ENCODE peak calls at places on chromosomes 1 and 21, in eight cellular contexts. M, W, A, B, X, T, Z and G are unnamed samples.

GRCh38 chr1:110243581-110243980 is 33.5 kb downstream of the KCNC4 start:
- DNase-seq in A (no peak), Z (no peak), M (no peak), X (no peak), T (no peak), B (no peak), W (no peak), G (no peak)

GRCh38 chr1:16677552-16678423 is 11.0 kb upstream of the RNU1-3 start:
- DNase-seq in B (no peak), W (peak), X (peak), T (no peak), M (peak), Z (peak), A (no peak), G (peak)

GRCh38 chr21:32356874-32357395 is 35.9 kb downstream of the URB1 start:
- DNase-seq in M (no peak), W (no peak), X (no peak), Z (no peak), B (no peak), T (no peak), A (no peak), G (no peak)

GRCh38 chr1:167088746-167089417 is 1.3 kb downstream of the GPA33 start:
- DNase-seq in Z (no peak), X (no peak), B (no peak), A (no peak), T (no peak), M (no peak), W (no peak), G (no peak)

GRCh38 chr1:11285883-11286734 is 13.1 kb downstream of the UBIAD1 start:
- DNase-seq in B (no peak), W (peak), T (no peak), M (peak), X (no peak), Z (peak), A (no peak), G (no peak)

GRCh38 chr21:28124541-28124940 is 868.1 kb downstream of the LTN1 start:
- DNase-seq in A (no peak), M (no peak), B (no peak), W (no peak), X (no peak), T (no peak), Z (no peak), G (no peak)

GRCh38 chr1:214899908-214900470 is 182.5 kb upstream of the KCNK2 start:
- DNase-seq in M (no peak), T (no peak), A (no peak), Z (peak), W (peak), B (no peak), X (no peak), G (no peak)

GRCh38 chr1:235799264-235799663 is 67.4 kb downstream of the LYST start:
- DNase-seq in Z (no peak), X (no peak), B (no peak), T (no peak), M (no peak), W (no peak), A (no peak), G (no peak)

GRCh38 chr1:35120458-35121133 is 41.4 kb downstream of the ZMYM1 start:
- DNase-seq in A (no peak), M (no peak), Z (peak), W (peak), B (no peak), T (no peak), X (peak), G (peak)

GRCh38 chr1:240803151-240803550 is 191.2 kb upstream of the GREM2 start:
- DNase-seq in A (no peak), T (no peak), M (no peak), B (no peak), X (no peak), W (peak), Z (peak), G (no peak)

GRCh38 chr1:183590225-183591191 is at the start of gene NCF2:
- DNase-seq in M (peak), X (no peak), Z (peak), W (peak), B (no peak), A (no peak), T (peak), G (no peak)

GRCh38 chr1:32345289-32345827 is 9.3 kb upstream of the MARCKSL1 start:
- DNase-seq in M (no peak), W (no peak), B (no peak), Z (peak), A (no peak), X (peak), T (no peak), G (no peak)

GRCh38 chr21:17777321-17777720 is 41.8 kb downstream of the C21orf91 start:
- DNase-seq in B (no peak), M (no peak), X (no peak), A (no peak), T (no peak), W (no peak), Z (no peak), G (no peak)

GRCh38 chr1:177872563-177872900 is 97.3 kb downstream of the SEC16B start:
- DNase-seq in T (no peak), W (no peak), A (no peak), X (no peak), M (no peak), B (no peak), Z (no peak), G (no peak)

GRCh38 chr1:2633936-2634491 is 1.2 kb upstream of the MMEL1 start:
- DNase-seq in Z (no peak), T (no peak), B (no peak), M (no peak), A (no peak), W (no peak), X (no peak), G (no peak)

GRCh38 chr1:223216482-223217205 is 73.6 kb upstream of the TLR5 start:
- DNase-seq in A (no peak), W (no peak), M (no peak), T (no peak), B (no peak), X (no peak), Z (no peak), G (no peak)

GRCh38 chr1:170562644-170563338 is 30.8 kb downstream of the GORAB start:
- DNase-seq in M (no peak), X (no peak), A (peak), Z (peak), W (peak), T (peak), B (no peak), G (no peak)
- H3K4me3 ChIP-seq in M (no peak), X (no peak), A (peak), Z (no peak), W (peak), T (no peak), B (no peak), G (no peak)

DNA sequence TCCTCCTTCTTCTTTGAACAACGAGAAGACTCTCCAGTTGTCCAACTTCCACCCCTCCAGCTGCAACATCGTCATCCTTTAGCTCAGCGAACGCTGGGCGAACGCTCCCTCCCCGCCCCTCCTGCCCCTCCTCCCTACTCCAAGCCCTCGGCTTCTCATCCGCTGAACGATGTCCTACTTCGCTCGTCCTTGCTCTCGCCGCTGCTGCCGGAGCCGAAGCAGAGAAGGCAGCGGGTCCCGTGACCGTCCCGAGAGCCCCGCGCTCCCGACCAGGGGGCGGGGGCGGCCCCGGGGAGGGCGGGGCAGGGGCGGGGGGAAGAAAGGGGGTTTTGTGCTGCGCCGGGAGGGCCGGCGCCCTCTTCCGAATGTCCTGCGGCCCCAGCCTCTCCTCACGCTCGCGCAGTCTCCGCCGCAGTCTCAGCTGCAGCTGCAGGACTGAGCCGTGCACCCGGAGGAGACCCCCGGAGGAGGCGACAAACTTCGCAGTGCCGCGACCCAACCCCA is at the start of gene BCAN:
- DNase-seq in W (peak), B (no peak), A (no peak), Z (peak), M (no peak), X (no peak), T (peak), G (no peak)
- H3K4me3 ChIP-seq in W (no peak), B (peak), A (peak), Z (peak), M (no peak), X (no peak), T (peak), G (peak)

GRCh38 chr21:39025198-39025597 is 158.1 kb downstream of the PSMG1 start:
- DNase-seq in A (no peak), W (no peak), Z (no peak), T (no peak), B (no peak), X (no peak), M (no peak), G (no peak)

GRCh38 chr21:39024538-39024937 is 158.7 kb downstream of the PSMG1 start:
- DNase-seq in B (no peak), A (no peak), Z (no peak), W (no peak), M (no peak), X (no peak), T (no peak), G (no peak)

GRCh38 chr21:39022035-39022900 is 161.0 kb downstream of the PSMG1 start:
- DNase-seq in A (no peak), B (no peak), Z (no peak), M (no peak), W (no peak), X (no peak), T (no peak), G (no peak)

GRCh38 chr21:39021475-39021832 is 161.8 kb downstream of the PSMG1 start:
- DNase-seq in X (no peak), T (no peak), W (no peak), B (no peak), M (no peak), Z (no peak), A (no peak), G (no peak)

DNA sequence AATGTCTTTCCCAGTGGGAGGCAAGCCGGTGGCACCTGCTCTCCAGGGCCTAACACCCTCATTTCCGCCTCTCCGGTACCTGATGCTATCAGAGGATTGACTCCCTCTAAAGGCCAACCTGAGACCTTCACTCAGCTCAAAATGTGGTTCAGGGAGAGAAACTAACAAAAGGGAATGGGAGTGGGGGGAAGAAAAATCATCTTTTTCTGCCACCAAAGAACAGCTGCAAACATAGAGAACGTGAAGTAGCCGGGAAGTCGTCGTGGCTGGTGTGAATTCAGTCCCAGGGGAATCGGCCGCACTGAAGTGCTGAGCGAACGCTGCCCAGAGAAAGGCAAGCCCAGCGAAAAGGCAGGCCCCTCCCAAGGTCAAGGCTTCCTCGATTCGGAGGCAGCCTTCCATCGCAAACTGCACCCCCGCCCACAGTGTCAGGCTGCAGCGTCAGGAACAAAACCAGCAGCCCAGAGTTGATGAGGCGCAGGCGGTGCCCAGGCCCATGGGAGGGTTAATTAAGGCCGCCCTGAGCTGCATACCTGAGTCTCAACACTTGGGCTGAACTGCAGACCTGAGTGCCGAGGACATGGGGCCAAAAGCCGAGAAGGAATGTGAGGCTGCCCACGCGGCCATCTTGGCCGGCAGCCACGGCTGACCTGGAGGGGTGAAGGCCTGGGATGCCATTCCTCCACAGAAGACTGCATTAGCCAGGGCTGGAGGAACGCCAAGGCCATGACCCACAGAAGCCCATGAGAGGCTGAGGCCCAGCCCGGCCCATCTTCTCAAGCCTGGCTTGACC is 160.2 kb downstream of the PSMG1 start:
- DNase-seq in M (peak), Z (peak), W (peak), A (peak), B (no peak), X (no peak), T (peak), G (no peak)
- H3K4me3 ChIP-seq in M (no peak), Z (no peak), W (no peak), A (peak), B (no peak), X (no peak), T (no peak), G (no peak)

GRCh38 chr1:201650608-201650933 is 111.6 kb downstream of the NAV1 start:
- DNase-seq in W (no peak), X (no peak), B (no peak), M (no peak), Z (no peak), T (no peak), A (no peak), G (no peak)

GRCh38 chr1:201647722-201648065 is 108.8 kb downstream of the NAV1 start:
- DNase-seq in Z (no peak), B (no peak), X (no peak), T (no peak), A (no peak), M (no peak), W (no peak), G (no peak)

GRCh38 chr1:201649776-201650607 is 111.1 kb downstream of the NAV1 start:
- DNase-seq in T (peak), A (peak), W (peak), M (no peak), Z (peak), X (no peak), B (no peak), G (peak)

GRCh38 chr1:201648066-201648910 is 109.4 kb downstream of the NAV1 start:
- DNase-seq in M (no peak), A (no peak), T (peak), X (no peak), B (no peak), W (peak), Z (peak), G (no peak)

GRCh38 chr1:201648911-201649775 is 110.2 kb downstream of the NAV1 start:
- DNase-seq in X (no peak), B (no peak), Z (peak), A (no peak), W (peak), T (peak), M (no peak), G (no peak)
- H3K4me3 ChIP-seq in X (no peak), B (no peak), Z (peak), A (peak), W (peak), T (peak), M (no peak), G (peak)

GRCh38 chr1:84402060-84402459 is 3.8 kb downstream of the DNASE2B start:
- DNase-seq in A (no peak), X (no peak), B (no peak), M (no peak), W (peak), Z (no peak), T (no peak), G (no peak)

GRCh38 chr1:84402501-84402900 is 4.2 kb downstream of the DNASE2B start:
- DNase-seq in T (no peak), Z (no peak), X (no peak), W (no peak), A (no peak), B (no peak), M (no peak), G (no peak)

GRCh38 chr1:84406209-84406917 is 8.1 kb downstream of the DNASE2B start:
- DNase-seq in Z (peak), X (no peak), B (no peak), A (no peak), M (no peak), W (peak), T (no peak), G (no peak)

GRCh38 chr1:84401156-84401555 is 2.9 kb downstream of the DNASE2B start:
- DNase-seq in W (no peak), T (no peak), X (no peak), M (no peak), Z (no peak), B (no peak), A (no peak), G (no peak)

DNA sequence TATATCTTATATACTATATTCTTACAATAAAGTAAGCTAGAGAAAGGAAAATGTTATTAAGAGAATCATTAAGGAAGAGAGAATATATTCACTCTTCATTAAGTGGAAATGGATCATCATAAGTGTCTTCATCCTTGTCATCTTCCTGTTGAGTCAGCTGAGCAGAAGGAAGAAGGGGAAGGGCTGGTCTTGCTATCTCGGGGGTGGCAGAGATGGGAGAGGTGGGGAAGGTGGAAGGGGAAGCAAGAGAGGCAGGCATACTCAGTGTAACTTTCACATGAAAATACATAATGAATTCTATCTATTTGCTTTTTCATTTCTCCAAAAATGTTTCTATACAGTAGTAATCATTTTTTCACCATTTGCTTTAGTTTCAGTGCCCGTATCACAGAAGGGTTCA is 5.1 kb downstream of the DNASE2B start:
- DNase-seq in Z (no peak), A (no peak), X (no peak), W (no peak), M (no peak), B (no peak), T (no peak), G (no peak)
- H3K4me3 ChIP-seq in Z (no peak), A (no peak), X (no peak), W (no peak), M (no peak), B (no peak), T (no peak), G (no peak)

GRCh38 chr21:41669533-41669830 is 97.4 kb downstream of the RIPK4 start:
- DNase-seq in B (no peak), Z (no peak), X (no peak), A (no peak), M (no peak), W (no peak), T (no peak), G (no peak)

GRCh38 chr21:41668051-41668541 is 98.8 kb downstream of the RIPK4 start:
- DNase-seq in M (no peak), A (no peak), X (no peak), W (no peak), T (no peak), Z (no peak), B (no peak), G (no peak)

GRCh38 chr21:41670056-41670805 is 96.6 kb downstream of the RIPK4 start:
- DNase-seq in Z (no peak), A (no peak), W (no peak), T (no peak), X (no peak), B (no peak), M (no peak), G (no peak)

GRCh38 chr21:41667136-41667535 is 99.7 kb downstream of the RIPK4 start:
- DNase-seq in A (no peak), X (no peak), B (no peak), Z (no peak), T (no peak), M (no peak), W (no peak), G (no peak)

DNA sequence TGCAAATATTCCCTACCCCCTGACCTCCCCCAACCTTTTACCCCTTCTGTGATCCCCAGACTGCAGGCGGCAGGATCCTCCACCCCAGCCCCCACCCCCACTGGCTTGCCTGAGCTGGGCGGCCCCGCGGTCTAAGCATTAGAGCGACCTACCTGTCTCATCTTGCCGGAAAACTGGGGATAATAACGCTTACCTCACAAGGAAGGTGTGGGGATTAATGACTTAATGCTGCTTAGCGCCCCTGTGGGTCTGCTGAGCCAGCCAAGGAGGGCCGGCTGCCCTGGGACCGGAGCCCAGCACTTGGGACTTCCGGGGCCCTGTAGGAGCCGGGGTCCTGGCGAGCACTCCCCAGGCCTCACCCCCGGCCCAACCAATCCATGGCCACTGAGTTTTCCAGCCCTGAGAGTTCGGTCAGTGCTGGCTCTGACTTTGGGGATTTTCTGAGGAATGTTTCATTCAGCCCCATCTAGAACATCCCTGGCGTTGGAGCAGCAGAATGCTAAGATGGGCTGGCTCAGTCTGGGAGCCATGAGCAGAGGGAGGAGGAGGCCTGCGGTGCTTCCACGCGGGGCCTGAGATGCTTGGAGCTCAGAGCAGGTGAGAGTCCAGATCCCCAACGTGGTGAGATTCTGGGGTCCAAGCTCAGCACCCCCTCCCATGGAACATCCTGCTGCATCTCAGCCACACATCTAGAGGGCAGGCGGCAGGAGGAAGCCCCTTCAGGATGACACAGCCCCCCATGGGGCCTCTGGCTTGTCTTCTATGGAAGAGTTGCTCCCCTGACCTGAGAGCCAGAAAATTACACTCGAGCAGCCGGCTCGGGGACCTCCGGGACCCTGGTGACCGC is 97.9 kb downstream of the RIPK4 start:
- DNase-seq in M (no peak), W (no peak), T (no peak), B (no peak), X (no peak), Z (no peak), A (no peak), G (no peak)
- H3K4me3 ChIP-seq in M (no peak), W (no peak), T (no peak), B (no peak), X (no peak), Z (no peak), A (no peak), G (no peak)

GRCh38 chr1:201481761-201482493 is 12.9 kb upstream of the PHLDA3 start:
- DNase-seq in Z (peak), W (peak), B (peak), T (peak), A (no peak), X (peak), M (peak), G (peak)
- H3K4me3 ChIP-seq in Z (peak), W (peak), B (no peak), T (peak), A (peak), X (peak), M (peak), G (peak)

GRCh38 chr1:70353038-70353437 is 1.5 kb downstream of the ANKRD13C start:
- DNase-seq in W (no peak), B (no peak), Z (no peak), X (no peak), M (no peak), A (no peak), T (no peak), G (no peak)
- H3K4me3 ChIP-seq in W (peak), B (peak), Z (peak), X (peak), M (peak), A (peak), T (peak), G (peak)

GRCh38 chr1:147077936-147078605 is 94.2 kb downstream of the PRKAB2 start:
- DNase-seq in Z (no peak), A (no peak), X (no peak), M (no peak), T (no peak), B (no peak), W (no peak), G (no peak)
- H3K4me3 ChIP-seq in Z (no peak), A (no peak), X (no peak), M (no peak), T (no peak), B (no peak), W (no peak), G (no peak)

GRCh38 chr1:45554198-45554597 is 3.6 kb downstream of the AKR1A1 start:
- DNase-seq in T (no peak), X (no peak), B (no peak), W (no peak), Z (no peak), M (no peak), A (no peak), G (no peak)
- H3K4me3 ChIP-seq in T (no peak), X (no peak), B (no peak), W (no peak), Z (no peak), M (no peak), A (no peak), G (no peak)